ENCODE peak calls at places on chromosomes 12 and 14, in eight cellular contexts. G is astrocyte of the spinal cord; X is activated CD4-positive, alpha-beta T cell treated with anti-CD3 and anti-CD28 coated beads, Interleukin-2, amount 10 ng/mL, durations not matched to agents 7 days and 5 days; Z is upper lobe of right lung; D is fibroblast of the aortic adventitia; Y is left cardiac atrium; E is HuH-7.5; H is CD8-positive, alpha-beta T cell. M is an unnamed sample.

GRCh38 chr14:35435177-35435576 is 30.6 kb upstream of the NFKBIA start:
- DNase-seq in G (no peak), X (no peak), Z (no peak), D (peak; percentile 11), Y (no peak), E (no peak), H (no peak), M (no peak)

GRCh38 chr12:122021822-122022392 is at the start of gene BCL7A:
- DNase-seq in G (peak; percentile 72), X (peak; percentile 65), Z (peak; percentile 83), D (peak; percentile 70), Y (peak; percentile 70), E (peak; percentile 71), H (peak; percentile 43), M (peak; percentile 84)

GRCh38 chr14:84927096-84927910 is 602.6 kb upstream of the FLRT2 start:
- DNase-seq in G (no peak), X (no peak), Z (no peak), D (no peak), Y (no peak), E (no peak), H (no peak), M (no peak)

GRCh38 chr12:124524231-124524925 is 43.0 kb downstream of the NCOR2 start:
- DNase-seq in G (peak; percentile 77), X (no peak), Z (no peak), D (peak; percentile 82), Y (no peak), E (no peak), H (no peak), M (no peak)

GRCh38 chr14:89386214-89386886 is 30.7 kb downstream of the FOXN3 start:
- DNase-seq in G (peak; percentile 46), X (no peak), Z (no peak), D (no peak), Y (peak; percentile 46), E (no peak), H (no peak), M (no peak)

GRCh38 chr12:71152838-71153237 is 5.0 kb downstream of the TSPAN8 start:
- DNase-seq in G (no peak), X (no peak), Z (no peak), D (peak; percentile 41), Y (no peak), E (no peak), H (no peak), M (no peak)

GRCh38 chr12:6434205-6435180 is 10.3 kb upstream of the CD27 start:
- DNase-seq in G (no peak), X (peak; percentile 56), Z (no peak), D (no peak), Y (no peak), E (no peak), H (no peak), M (no peak)

GRCh38 chr12:64116969-64117368 is 105.1 kb downstream of the KICS2 start:
- DNase-seq in G (no peak), X (no peak), Z (no peak), D (no peak), Y (no peak), E (no peak), H (no peak), M (no peak)

GRCh38 chr14:77037886-77038511 is 9.5 kb upstream of the IRF2BPL start:
- DNase-seq in G (no peak), X (peak; percentile 47), Z (peak; percentile 82), D (peak; percentile 33), Y (peak; percentile 35), E (no peak), H (peak; percentile 30), M (no peak)

GRCh38 chr12:99232324-99232723 is 415.2 kb upstream of the GARIN6 start:
- DNase-seq in G (no peak), X (no peak), Z (no peak), D (no peak), Y (no peak), E (no peak), H (no peak), M (no peak)

GRCh38 chr12:19166387-19166786 is 36.9 kb downstream of the PLEKHA5 start:
- DNase-seq in G (no peak), X (no peak), Z (no peak), D (no peak), Y (no peak), E (no peak), H (no peak), M (no peak)

GRCh38 chr12:553216-554000 is 93.7 kb downstream of the B4GALNT3 start:
- DNase-seq in G (no peak), X (peak; percentile 66), Z (no peak), D (no peak), Y (no peak), E (no peak), H (no peak), M (no peak)

GRCh38 chr12:131027876-131028586 is 74.3 kb downstream of the ADGRD1 start:
- DNase-seq in G (no peak), X (no peak), Z (no peak), D (no peak), Y (no peak), E (no peak), H (no peak), M (no peak)

GRCh38 chr14:51224551-51224950 is 15.5 kb upstream of the TMX1 start:
- DNase-seq in G (peak; percentile 7), X (no peak), Z (no peak), D (no peak), Y (no peak), E (no peak), H (no peak), M (no peak)

GRCh38 chr12:104526320-104526719 is 69.6 kb downstream of the CHST11 start:
- DNase-seq in G (no peak), X (no peak), Z (no peak), D (no peak), Y (no peak), E (no peak), H (no peak), M (no peak)

GRCh38 chr12:84911331-84912190 is 1.0 kb downstream of the SLC6A15 start:
- DNase-seq in G (peak; percentile 85), X (peak; percentile 11), Z (peak; percentile 68), D (peak; percentile 83), Y (no peak), E (peak; percentile 35), H (no peak), M (peak; percentile 63)

GRCh38 chr12:11563785-11564739 is 85.4 kb upstream of the ETV6 start:
- DNase-seq in G (no peak), X (no peak), Z (no peak), D (no peak), Y (no peak), E (no peak), H (no peak), M (no peak)

GRCh38 chr14:100432652-100433427 is 109.7 kb downstream of the SLC25A47 start:
- DNase-seq in G (no peak), X (no peak), Z (no peak), D (no peak), Y (no peak), E (no peak), H (no peak), M (no peak)

GRCh38 chr12:124917135-124917840 is 2.8 kb upstream of the UBC start:
- DNase-seq in G (peak; percentile 100), X (peak; percentile 97), Z (peak; percentile 98), D (peak; percentile 100), Y (peak; percentile 98), E (no peak), H (peak; percentile 85), M (no peak)

GRCh38 chr14:69014829-69015259 is 35.7 kb upstream of the ACTN1 start:
- DNase-seq in G (no peak), X (no peak), Z (no peak), D (no peak), Y (no peak), E (no peak), H (no peak), M (no peak)

GRCh38 chr12:125032466-125033152 is 32.6 kb upstream of the AACS start:
- DNase-seq in G (no peak), X (no peak), Z (peak; percentile 26), D (no peak), Y (no peak), E (no peak), H (no peak), M (no peak)

GRCh38 chr12:138898-139534 is 72.4 kb downstream of the IQSEC3 start:
- DNase-seq in G (no peak), X (no peak), Z (peak; percentile 73), D (peak; percentile 4), Y (peak; percentile 46), E (no peak), H (no peak), M (no peak)

GRCh38 chr12:122503147-122503751 is 2.5 kb upstream of the ZCCHC8 start:
- DNase-seq in G (no peak), X (no peak), Z (no peak), D (no peak), Y (no peak), E (no peak), H (no peak), M (no peak)

GRCh38 chr14:103545915-103546650 is 16.4 kb downstream of the BAG5 start:
- DNase-seq in G (no peak), X (no peak), Z (no peak), D (no peak), Y (peak; percentile 23), E (no peak), H (no peak), M (peak; percentile 27)

GRCh38 chr14:92917041-92917940 is 5.7 kb upstream of the CHGA start:
- DNase-seq in G (no peak), X (no peak), Z (no peak), D (no peak), Y (no peak), E (no peak), H (no peak), M (no peak)

GRCh38 chr14:75069811-75070145 is 337 bp downstream of the ZC2HC1C start:
- DNase-seq in G (no peak), X (no peak), Z (no peak), D (no peak), Y (no peak), E (no peak), H (no peak), M (no peak)

GRCh38 chr14:64089920-64090319 is 204.3 kb downstream of the ESR2 start:
- DNase-seq in G (no peak), X (no peak), Z (no peak), D (no peak), Y (no peak), E (no peak), H (no peak), M (no peak)

GRCh38 chr12:50647031-50647430 is 116.9 kb upstream of the ATF1 start:
- DNase-seq in G (no peak), X (no peak), Z (no peak), D (no peak), Y (no peak), E (no peak), H (no peak), M (no peak)

GRCh38 chr12:122199484-122200355 is 3.8 kb upstream of the B3GNT4 start:
- DNase-seq in G (no peak), X (no peak), Z (peak; percentile 53), D (no peak), Y (no peak), E (no peak), H (no peak), M (no peak)

GRCh38 chr14:82447586-82447985 is 913.9 kb upstream of the SEL1L start:
- DNase-seq in G (no peak), X (no peak), Z (no peak), D (no peak), Y (no peak), E (no peak), H (no peak), M (no peak)

GRCh38 chr14:85528080-85528881 is 1.7 kb upstream of the FLRT2 start:
- DNase-seq in G (peak; percentile 93), X (no peak), Z (peak; percentile 16), D (peak; percentile 95), Y (peak; percentile 48), E (peak; percentile 15), H (no peak), M (no peak)

GRCh38 chr14:63224196-63224595 is 20.0 kb downstream of the RHOJ start:
- DNase-seq in G (no peak), X (no peak), Z (no peak), D (no peak), Y (no peak), E (no peak), H (no peak), M (no peak)

GRCh38 chr12:85568395-85569103 is 267.7 kb downstream of the RASSF9 start:
- DNase-seq in G (no peak), X (no peak), Z (no peak), D (no peak), Y (no peak), E (no peak), H (no peak), M (no peak)

GRCh38 chr14:79568566-79568965 is 642.7 kb downstream of the DIO2 start:
- DNase-seq in G (no peak), X (no peak), Z (no peak), D (peak; percentile 24), Y (no peak), E (no peak), H (no peak), M (no peak)